ENCODE peak calls at places on chromosomes 11 and 22, in nine cellular contexts. Y is IMR-90, E is suprapubic skin, N is transverse colon, T is A549, D is tibial nerve, B is adrenal gland, A is GM12891, W is H54. I is an unnamed sample.

GRCh38 chr11:113806403-113806802 is 26.8 kb downstream of the CLDN25 start:
- DNase-seq in Y (peak), E (no peak), N (peak), B (no peak), D (no peak), A (no peak), T (peak), W (peak), I (no peak)

GRCh38 chr11:45662665-45663485 is 2.5 kb downstream of the CHST1 start:
- DNase-seq in B (peak), N (no peak), A (no peak), T (peak), W (peak), Y (peak), D (no peak), E (no peak), I (no peak)

GRCh38 chr11:76243157-76243556 is 36.9 kb upstream of the WNT11 start:
- DNase-seq in W (no peak), Y (no peak), B (no peak), N (no peak), T (no peak), D (no peak), A (no peak), E (no peak), I (no peak)

GRCh38 chr11:134537296-134537695 is 125.3 kb upstream of the B3GAT1 start:
- DNase-seq in B (no peak), N (no peak), D (no peak), A (no peak), T (no peak), Y (no peak), E (no peak), W (no peak), I (no peak)

GRCh38 chr11:112167145-112167544 is at the start of gene TEX12:
- DNase-seq in N (no peak), Y (no peak), E (no peak), T (no peak), W (no peak), B (no peak), A (no peak), D (no peak), I (no peak)

GRCh38 chr11:112941096-112941495 is 20.1 kb upstream of the NCAM1 start:
- DNase-seq in Y (no peak), N (no peak), W (no peak), E (no peak), D (no peak), T (no peak), A (no peak), B (no peak), I (no peak)

GRCh38 chr11:111419641-111420327 is 40.7 kb upstream of the POU2AF1 start:
- DNase-seq in Y (no peak), A (no peak), T (no peak), B (no peak), W (no peak), E (no peak), D (no peak), N (no peak), I (peak)

GRCh38 chr11:70471254-70471653 is 72.9 kb downstream of the CTTN start:
- DNase-seq in E (no peak), B (no peak), N (no peak), Y (no peak), W (peak), T (peak), A (peak), D (no peak), I (no peak)

GRCh38 chr11:3904228-3904627 is 48.8 kb downstream of the STIM1 start:
- DNase-seq in E (no peak), A (no peak), T (no peak), D (no peak), B (no peak), N (peak), W (no peak), Y (no peak), I (no peak)

GRCh38 chr11:34358666-34359547 is 1.1 kb upstream of the ABTB2 start:
- DNase-seq in E (peak), N (peak), Y (peak), W (no peak), T (peak), B (peak), A (peak), D (peak), I (peak)

GRCh38 chr11:70082829-70083228 is 4.7 kb downstream of the ANO1 start:
- DNase-seq in A (no peak), E (no peak), B (no peak), W (no peak), D (no peak), Y (no peak), T (no peak), N (no peak), I (no peak)

GRCh38 chr22:17131686-17132085 is 10.5 kb upstream of the TMEM121B start:
- DNase-seq in N (no peak), B (no peak), W (no peak), T (no peak), Y (no peak), E (no peak), A (no peak), D (no peak), I (no peak)

GRCh38 chr22:40107244-40107643 is 70.5 kb upstream of the TNRC6B start:
- DNase-seq in B (no peak), W (no peak), Y (no peak), N (no peak), T (no peak), D (no peak), E (no peak), A (no peak), I (no peak)

GRCh38 chr11:3158821-3159220 is 6.3 kb downstream of the OSBPL5 start:
- DNase-seq in N (no peak), B (no peak), T (no peak), W (no peak), Y (no peak), A (no peak), D (no peak), E (no peak), I (no peak)

GRCh38 chr22:45125198-45125597 is 38.5 kb upstream of the NUP50 start:
- DNase-seq in T (no peak), Y (peak), W (no peak), N (no peak), D (no peak), A (no peak), B (no peak), E (no peak), I (no peak)

GRCh38 chr11:108697872-108698473 is 33.1 kb downstream of the DDX10 start:
- DNase-seq in N (peak), W (peak), B (peak), A (peak), D (no peak), T (peak), E (no peak), Y (peak), I (peak)

GRCh38 chr11:7672960-7673723 is at the start of gene CYB5R2:
- DNase-seq in D (peak), N (peak), E (no peak), Y (peak), W (no peak), B (peak), A (no peak), T (peak), I (peak)

GRCh38 chr22:27474711-27475547 is 326.6 kb downstream of the MN1 start:
- DNase-seq in B (peak), E (no peak), A (no peak), T (peak), Y (peak), D (no peak), W (peak), N (no peak), I (no peak)

GRCh38 chr11:115269193-115269592 is 235.0 kb downstream of the CADM1 start:
- DNase-seq in E (no peak), Y (no peak), D (no peak), A (no peak), T (no peak), N (no peak), W (no peak), B (no peak), I (no peak)

GRCh38 chr11:123434262-123434661 is 4.2 kb downstream of the GRAMD1B start:
- DNase-seq in W (no peak), D (no peak), E (peak), N (peak), B (peak), A (no peak), Y (peak), T (peak), I (no peak)

GRCh38 chr22:49017769-49018330 is 809.8 kb downstream of the BRD1 start:
- DNase-seq in Y (no peak), W (no peak), B (peak), E (peak), D (peak), A (no peak), T (no peak), N (no peak), I (peak)

GRCh38 chr22:20429254-20430100 is 8.1 kb downstream of the SCARF2 start:
- DNase-seq in T (no peak), B (peak), D (no peak), N (peak), W (no peak), E (peak), A (peak), Y (no peak), I (peak)

DNA sequence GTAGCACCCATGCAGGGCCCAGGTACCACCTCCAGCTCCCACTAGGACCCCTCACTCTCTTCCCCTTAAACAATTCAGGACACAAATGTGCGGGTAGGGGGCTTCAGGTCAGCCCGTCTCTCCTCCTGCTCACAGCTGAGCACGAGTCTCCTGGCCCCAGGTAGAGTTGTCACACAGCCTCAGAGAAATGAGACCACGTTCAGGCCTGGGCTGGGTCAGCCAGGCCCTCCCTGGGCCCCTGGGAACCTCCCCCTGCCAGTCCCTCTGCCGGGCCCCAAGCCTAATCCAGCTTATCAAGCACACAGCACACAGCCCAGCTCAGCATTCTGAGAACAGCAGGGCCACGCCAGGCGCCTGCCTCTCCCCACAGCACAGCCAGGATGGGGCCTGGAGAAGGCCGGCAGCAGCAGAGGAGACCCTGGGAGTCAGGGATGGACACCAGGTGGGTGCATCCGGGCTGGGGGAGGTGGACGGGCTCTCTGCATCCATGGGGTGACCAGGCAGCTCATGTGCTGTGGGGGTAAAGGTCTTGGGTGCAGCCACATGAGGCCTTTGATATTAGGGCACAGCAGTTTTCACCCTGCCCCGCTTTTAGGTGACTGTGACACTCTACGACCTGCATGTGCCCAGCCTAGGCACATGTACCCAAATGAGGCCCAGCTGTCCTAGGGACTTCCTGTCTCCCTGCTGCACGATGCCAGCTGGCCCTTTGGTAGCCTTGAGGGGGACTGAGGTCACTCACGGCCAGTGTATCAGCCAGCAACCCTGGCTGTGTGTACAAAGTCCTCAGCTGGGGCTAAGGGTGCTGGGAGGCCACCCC is 87.0 kb downstream of the MORC2 start:
- DNase-seq in A (no peak), T (no peak), W (no peak), D (no peak), B (peak), E (no peak), N (no peak), Y (no peak), I (peak)
- TF ChIP-seq POLR2A in A (no peak), T (no peak), W (no peak), D (no peak), B (no peak), E (no peak), N (no peak), Y (no peak), I (no peak)

DNA sequence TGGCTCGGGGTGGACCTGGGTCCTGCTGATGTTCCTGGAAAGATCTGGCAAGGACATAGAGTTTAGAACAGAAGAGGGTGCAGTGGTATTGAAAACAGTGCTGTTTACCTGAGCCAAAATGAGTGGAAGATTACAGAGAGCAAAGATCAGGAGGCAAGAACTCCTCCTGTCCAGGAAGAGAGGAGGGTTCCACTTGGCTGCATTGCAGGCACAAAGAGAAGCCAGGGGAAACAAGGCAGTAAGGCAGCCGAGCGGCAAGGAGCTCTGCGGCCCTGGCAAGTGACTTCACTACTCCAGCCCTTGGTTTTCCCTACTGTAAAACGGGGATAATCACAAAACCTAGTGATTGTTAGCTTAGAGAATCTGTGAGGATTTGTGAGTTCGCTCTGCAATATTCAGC is 3.7 kb upstream of the PACSIN2 start:
- DNase-seq in Y (no peak), W (no peak), D (no peak), E (no peak), B (no peak), N (peak), T (no peak), A (no peak), I (no peak)
- TF ChIP-seq POLR2A in Y (no peak), W (no peak), D (no peak), E (no peak), B (no peak), N (no peak), T (no peak), A (no peak), I (no peak)

GRCh38 chr22:30667486-30668305 is at the start of gene DUSP18:
- DNase-seq in A (peak), E (peak), T (peak), B (peak), W (peak), D (peak), Y (peak), N (peak), I (peak)
- TF ChIP-seq POLR2A in A (no peak), E (no peak), T (peak), B (peak), W (peak), D (peak), Y (no peak), N (peak), I (peak)

DNA sequence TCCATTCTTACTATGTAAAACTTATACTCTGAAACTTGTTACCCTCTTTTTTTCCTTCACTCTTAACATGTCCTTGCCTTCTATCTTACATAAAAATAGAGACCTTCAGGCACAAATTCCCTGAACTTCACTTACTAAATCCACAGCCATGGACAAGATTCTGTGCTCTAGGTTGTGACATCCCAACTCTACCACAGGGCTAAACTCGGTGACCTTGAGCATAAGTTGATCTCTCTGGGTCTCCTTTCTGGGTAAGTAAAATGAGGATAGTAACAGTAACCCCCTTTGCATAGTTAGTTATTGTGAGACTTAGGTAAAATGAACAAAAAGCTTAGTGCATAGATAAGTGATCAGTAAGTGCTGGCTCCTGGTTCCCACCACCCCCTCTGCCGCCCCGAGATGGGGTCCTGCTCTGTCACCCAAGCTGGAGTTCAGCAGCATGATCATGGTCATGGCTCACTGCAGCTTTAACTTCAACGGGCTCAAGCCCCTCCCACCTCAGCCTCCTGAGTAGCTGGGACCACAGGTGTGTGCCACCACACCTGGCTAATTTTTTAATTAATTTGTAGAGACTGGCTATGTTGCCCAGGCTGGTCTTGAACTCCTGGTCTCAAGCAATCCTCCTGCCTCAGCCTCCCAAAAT is 20.1 kb downstream of the C11orf58 start:
- DNase-seq in E (no peak), N (no peak), D (no peak), A (no peak), T (no peak), B (no peak), W (no peak), Y (no peak), I (no peak)
- TF ChIP-seq POLR2A in E (no peak), N (no peak), D (no peak), A (peak), T (no peak), B (no peak), W (no peak), Y (no peak), I (no peak)

DNA sequence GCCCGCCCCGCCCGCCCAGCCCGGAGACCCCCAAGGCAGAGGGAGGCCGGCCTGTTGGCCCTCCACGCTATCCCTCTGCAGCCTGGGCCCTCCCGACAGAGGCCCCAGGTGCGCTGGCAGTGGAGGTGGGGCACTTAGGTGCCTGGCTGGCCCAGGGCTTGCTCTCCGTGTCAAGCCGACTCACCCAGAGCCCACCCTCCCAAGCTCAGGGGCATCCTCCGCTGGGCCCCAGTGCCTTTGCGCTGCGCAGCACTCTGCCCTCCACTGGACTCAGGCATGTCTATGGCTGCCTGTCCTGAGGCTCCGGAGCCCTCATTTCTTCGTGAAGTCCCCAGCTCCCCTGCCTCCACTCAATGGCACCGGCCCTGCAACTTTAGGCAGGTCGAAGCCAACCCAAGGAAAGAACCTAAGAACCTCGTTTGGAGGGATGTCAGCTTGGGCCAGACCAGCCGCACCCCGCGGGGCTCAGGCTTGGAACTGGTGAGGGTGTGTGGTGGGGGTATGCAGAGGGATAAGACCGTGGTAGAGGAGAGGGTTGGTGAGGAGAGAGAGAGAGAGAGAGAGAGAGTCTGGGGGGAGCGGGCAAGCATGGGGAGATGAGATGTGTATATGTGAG is 6.1 kb downstream of the SMIM45 start:
- DNase-seq in B (no peak), E (no peak), N (no peak), A (no peak), D (no peak), Y (no peak), T (no peak), W (no peak), I (no peak)
- TF ChIP-seq POLR2A in B (no peak), E (no peak), N (no peak), A (no peak), D (no peak), Y (no peak), T (no peak), W (no peak), I (no peak)

DNA sequence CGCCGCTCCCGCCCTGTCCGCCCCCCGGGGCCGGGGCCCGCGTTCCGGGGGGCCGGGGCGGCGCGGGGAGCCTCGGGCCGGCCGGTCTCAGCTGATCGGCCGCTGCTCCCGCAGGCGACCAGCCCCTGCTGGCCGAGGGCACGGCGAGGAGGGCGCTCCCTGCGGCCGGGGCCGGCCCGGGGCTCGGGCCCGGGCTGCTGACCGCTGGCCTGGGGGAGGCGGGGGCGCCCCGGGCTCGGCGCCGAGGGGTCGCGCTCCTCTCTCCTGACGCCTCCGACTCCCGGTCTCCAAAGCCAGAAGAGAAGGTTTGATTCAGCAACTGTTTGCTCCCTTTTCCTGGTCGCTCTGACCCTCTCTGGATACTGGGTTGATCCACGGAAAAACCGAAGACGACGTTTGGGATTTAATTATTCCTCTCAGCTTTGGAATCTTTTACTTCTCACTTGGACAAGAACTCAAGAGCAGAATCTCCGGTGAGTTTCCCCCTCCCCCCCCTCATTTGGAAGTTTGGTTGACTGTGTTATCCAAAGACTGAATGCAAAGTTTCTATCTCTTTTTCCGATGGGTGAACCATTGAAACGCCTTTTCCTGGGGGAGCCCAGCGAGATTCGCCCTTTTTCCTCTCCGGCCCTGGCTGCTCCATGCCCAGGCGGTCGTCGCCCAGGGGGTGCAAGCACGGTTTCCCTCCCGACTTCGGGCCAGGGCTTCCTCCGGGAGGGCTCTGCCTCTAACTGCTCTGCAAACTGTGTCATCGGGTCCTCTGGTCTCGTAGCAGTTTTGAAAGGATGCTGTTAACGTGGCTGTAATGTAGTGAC is 721 bp downstream of the KDM2A start:
- DNase-seq in N (peak), D (no peak), B (peak), A (no peak), E (peak), W (no peak), Y (no peak), T (peak), I (no peak)
- TF ChIP-seq POLR2A in N (no peak), D (no peak), B (no peak), A (no peak), E (no peak), W (no peak), Y (no peak), T (no peak), I (no peak)

DNA sequence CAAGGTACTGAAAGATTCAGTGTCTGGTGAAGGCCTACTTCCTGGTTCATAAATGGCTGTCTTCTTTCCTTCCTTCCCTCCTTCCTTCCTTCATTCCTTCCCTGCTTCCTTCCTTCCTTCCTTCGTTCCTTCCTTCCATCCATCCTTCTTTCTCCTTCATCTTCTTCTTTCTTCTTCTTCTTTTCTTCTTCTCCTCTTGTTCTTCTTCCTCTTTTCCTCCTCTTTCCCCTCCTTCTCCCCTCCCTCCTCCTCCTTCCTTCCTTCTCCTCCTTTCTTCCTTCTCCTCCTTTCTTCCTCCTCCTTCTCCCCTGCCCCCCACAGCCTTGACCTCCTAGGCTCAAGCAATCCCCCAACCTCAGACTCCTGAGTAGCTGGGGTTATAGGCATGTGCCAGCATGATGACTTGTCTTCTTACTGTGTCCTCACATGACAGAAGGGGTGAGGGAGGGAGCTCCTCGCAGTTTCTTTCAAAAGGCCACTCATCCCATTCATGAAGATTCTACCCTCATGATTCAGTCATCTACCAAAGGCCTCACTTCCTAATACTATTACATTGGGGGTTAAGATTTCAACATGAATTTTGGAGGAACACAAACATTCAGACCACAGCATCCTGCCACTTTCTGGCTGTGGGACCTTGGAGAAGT is 22.6 kb upstream of the CCDC134 start:
- DNase-seq in B (no peak), A (no peak), W (no peak), E (no peak), T (no peak), Y (no peak), D (no peak), N (no peak), I (no peak)
- TF ChIP-seq POLR2A in B (no peak), A (no peak), W (no peak), E (no peak), T (no peak), Y (no peak), D (no peak), N (no peak), I (no peak)

GRCh38 chr22:44026066-44026629 is 2.0 kb downstream of the PARVB start:
- DNase-seq in Y (no peak), B (no peak), T (no peak), A (no peak), N (no peak), W (no peak), E (no peak), D (no peak), I (no peak)
- TF ChIP-seq POLR2A in Y (no peak), B (no peak), T (no peak), A (no peak), N (no peak), W (no peak), E (no peak), D (no peak), I (no peak)

I was measured in stomach.